ENCODE peak calls at places on chromosomes 7 and 10, in four cellular contexts. C is K562, O is GM12891, K is GM12878. E is an unnamed sample.

GRCh38 chr7:151566897-151567320 is 47.2 kb upstream of the RHEB start:
- DNase-seq in O (no peak), C (no peak), K (no peak), E (peak)

GRCh38 chr10:97573021-97573420 is 442 bp downstream of the ANKRD2 start:
- DNase-seq in C (no peak), K (no peak), O (no peak), E (no peak)

GRCh38 chr10:12097791-12098190 is 29.0 kb downstream of the DHTKD1 start:
- DNase-seq in K (no peak), C (no peak), O (no peak), E (no peak)

GRCh38 chr7:30851651-30852359 is 59.8 kb upstream of the AQP1 start:
- DNase-seq in C (no peak), K (no peak), O (no peak), E (no peak)

GRCh38 chr7:158025651-158026600 is 561.7 kb downstream of the PTPRN2 start:
- DNase-seq in K (no peak), C (no peak), O (no peak), E (no peak)

GRCh38 chr10:124417846-124418725 is 637 bp downstream of the OAT start:
- DNase-seq in O (peak), K (no peak), C (no peak), E (no peak)

GRCh38 chr7:93232673-93233018 is 480 bp downstream of the VPS50 start:
- DNase-seq in O (no peak), K (no peak), C (peak), E (no peak)

GRCh38 chr7:124566576-124566975 is 199.0 kb downstream of the GPR37 start:
- DNase-seq in O (no peak), K (no peak), C (no peak), E (no peak)

GRCh38 chr10:72875250-72876055 is 18.1 kb upstream of the OIT3 start:
- DNase-seq in K (no peak), C (no peak), O (no peak), E (peak)

GRCh38 chr10:130167707-130168106 is 31.5 kb downstream of the GLRX3 start:
- DNase-seq in K (no peak), C (no peak), O (no peak), E (no peak)

GRCh38 chr10:18178862-18179483 is 38.7 kb downstream of the CACNB2 start:
- DNase-seq in K (no peak), O (no peak), C (no peak), E (no peak)

GRCh38 chr10:18185621-18186020 is 45.4 kb downstream of the CACNB2 start:
- DNase-seq in O (no peak), C (no peak), K (no peak), E (no peak)

DNA sequence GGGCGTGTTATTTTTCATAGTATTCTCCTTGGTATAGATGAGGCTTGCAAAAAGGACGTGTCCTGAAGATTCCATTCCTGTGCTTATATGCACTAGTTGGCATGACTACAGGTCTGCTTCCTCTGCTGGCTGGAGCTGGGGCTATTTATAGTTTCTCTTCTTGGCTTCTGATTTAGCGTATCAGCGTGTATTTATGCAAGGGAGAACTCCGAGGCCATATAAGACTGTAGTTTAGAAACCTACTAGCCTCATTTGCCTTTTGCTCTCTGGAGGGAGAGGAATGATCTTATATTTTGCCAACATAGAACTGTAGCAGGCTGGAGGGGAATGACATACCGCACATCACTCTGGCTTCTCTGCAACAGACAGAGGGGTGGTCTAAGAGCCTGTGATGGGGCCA is 39.7 kb downstream of the CACNB2 start:
- DNase-seq in C (no peak), K (no peak), O (no peak), E (no peak)
- TF ChIP-seq POLR2AphosphoS5 in C (no peak), K (no peak), O (no peak), E (no peak)

GRCh38 chr7:39453743-39454355 is 112.4 kb upstream of the YAE1 start:
- DNase-seq in C (peak), O (peak), K (peak), E (peak)
- TF ChIP-seq SPI1 in C (no peak), O (no peak), K (no peak), E (no peak)

GRCh38 chr7:12802070-12802469 is 114.6 kb downstream of the ARL4A start:
- DNase-seq in K (no peak), C (no peak), O (no peak), E (no peak)
- TF ChIP-seq POLR2AphosphoS5 in K (no peak), C (no peak), O (no peak), E (no peak)

GRCh38 chr7:47253650-47254080 is 328.2 kb downstream of the TNS3 start:
- DNase-seq in O (no peak), C (peak), K (no peak), E (peak)
- TF ChIP-seq SPI1 in O (no peak), C (no peak), K (no peak), E (no peak)

GRCh38 chr7:112154690-112155089 is 51.5 kb downstream of the DOCK4 start:
- DNase-seq in C (no peak), K (no peak), O (no peak), E (no peak)

GRCh38 chr7:112149734-112150133 is 56.5 kb downstream of the DOCK4 start:
- DNase-seq in K (no peak), O (no peak), C (no peak), E (no peak)

GRCh38 chr7:112147752-112148435 is 58.3 kb downstream of the DOCK4 start:
- DNase-seq in O (no peak), C (no peak), K (no peak), E (no peak)

GRCh38 chr7:112152186-112152585 is 54.0 kb downstream of the DOCK4 start:
- DNase-seq in C (no peak), O (no peak), K (no peak), E (no peak)

DNA sequence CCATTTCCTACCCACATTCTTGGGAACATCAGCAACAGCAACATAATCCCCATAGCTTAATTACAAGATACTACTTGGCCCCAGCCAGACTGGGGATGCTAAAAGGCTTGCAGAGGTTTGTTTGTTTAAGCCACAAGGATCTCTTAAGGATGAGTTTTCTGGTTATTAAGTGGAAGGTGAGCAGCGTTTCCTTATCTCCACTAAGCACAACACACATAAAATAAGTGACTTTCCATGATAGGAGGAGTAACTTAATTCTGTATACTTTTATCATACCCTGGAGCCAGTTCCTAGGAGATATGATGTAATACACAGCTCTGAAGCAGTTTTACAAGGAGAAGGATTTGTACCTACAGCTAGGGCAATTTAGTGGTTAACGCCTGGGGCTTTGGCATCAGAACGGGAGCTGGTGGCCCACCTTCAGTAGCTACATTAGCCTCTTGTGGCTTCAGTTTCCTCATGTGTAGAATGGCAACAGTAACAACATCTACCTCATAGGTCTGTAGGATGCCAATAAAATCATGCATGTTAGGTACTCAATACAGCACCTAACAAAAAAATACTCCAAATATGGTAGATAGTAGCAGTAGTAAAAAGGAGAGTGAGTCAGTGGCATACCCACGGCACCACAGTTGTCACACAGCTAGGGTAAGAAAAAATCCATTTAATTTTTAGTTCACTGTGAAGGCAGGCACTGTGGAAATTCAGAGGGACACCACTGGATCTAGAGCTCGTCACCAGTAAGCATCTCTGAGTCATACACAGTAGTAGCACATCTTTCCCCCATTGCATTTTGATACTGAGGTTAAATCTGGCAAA is 55.2 kb downstream of the DOCK4 start:
- DNase-seq in K (no peak), O (no peak), C (no peak), E (no peak)
- TF ChIP-seq POLR2AphosphoS5 in K (no peak), O (no peak), C (no peak), E (no peak)

GRCh38 chr10:48811461-48811860 is 126.8 kb downstream of the WDFY4 start:
- DNase-seq in O (no peak), C (no peak), K (no peak), E (no peak)

GRCh38 chr10:48814933-48815332 is 124.7 kb downstream of the LRRC18 start:
- DNase-seq in O (no peak), K (no peak), C (no peak), E (no peak)

GRCh38 chr10:48813825-48814224 is 125.8 kb downstream of the LRRC18 start:
- DNase-seq in K (no peak), O (no peak), C (no peak), E (no peak)

GRCh38 chr10:48809261-48809660 is 124.6 kb downstream of the WDFY4 start:
- DNase-seq in K (no peak), C (no peak), O (no peak), E (no peak)

GRCh38 chr10:48811917-48812316 is 127.2 kb downstream of the WDFY4 start:
- DNase-seq in C (no peak), K (no peak), O (no peak), E (no peak)
- TF ChIP-seq SPI1 in C (no peak), K (no peak), O (no peak), E (no peak)

GRCh38 chr7:901388-902154 is 25.2 kb downstream of the GET4 start:
- DNase-seq in C (peak), K (no peak), O (peak), E (peak)
- TF ChIP-seq POLR2AphosphoS5 in C (no peak), K (no peak), O (no peak), E (no peak)